ENCODE peak calls at places on chromosome 21, in eight cellular contexts. One of them, this sample, is unnamed.

GRCh38 chr21:31398574-31398973 is 54.5 kb upstream of the TIAM1 start:
- ATAC-seq in A549: no peak
- ATAC-seq in body of pancreas: no peak
- ATAC-seq in GM12878: peak; percentile 23
- ATAC-seq in IMR-90: no peak
- ATAC-seq in right lobe of liver: no peak
- ATAC-seq in heart left ventricle: no peak
- ATAC-seq in K562: no peak
- ATAC-seq in this sample: no peak

GRCh38 chr21:34801519-34802132 is 132.8 kb downstream of the CLIC6 start:
- ATAC-seq in A549: peak; percentile 79
- ATAC-seq in body of pancreas: no peak
- ATAC-seq in GM12878: peak; percentile 80
- ATAC-seq in IMR-90: no peak
- ATAC-seq in right lobe of liver: peak; percentile 12
- ATAC-seq in heart left ventricle: no peak
- ATAC-seq in K562: peak; percentile 72
- ATAC-seq in this sample: no peak

GRCh38 chr21:36584980-36585940 is 105.3 kb upstream of the CLDN14 start:
- ATAC-seq in A549: no peak
- ATAC-seq in body of pancreas: no peak
- ATAC-seq in GM12878: peak; percentile 35
- ATAC-seq in IMR-90: no peak
- ATAC-seq in right lobe of liver: no peak
- ATAC-seq in heart left ventricle: no peak
- ATAC-seq in K562: no peak
- ATAC-seq in this sample: no peak

GRCh38 chr21:31450971-31451370 is 106.9 kb upstream of the TIAM1 start:
- ATAC-seq in A549: no peak
- ATAC-seq in body of pancreas: no peak
- ATAC-seq in GM12878: no peak
- ATAC-seq in IMR-90: no peak
- ATAC-seq in right lobe of liver: no peak
- ATAC-seq in heart left ventricle: no peak
- ATAC-seq in K562: no peak
- ATAC-seq in this sample: no peak

GRCh38 chr21:45888361-45889009 is 93.1 kb upstream of the COL6A1 start:
- ATAC-seq in A549: no peak
- ATAC-seq in body of pancreas: no peak
- ATAC-seq in GM12878: no peak
- ATAC-seq in IMR-90: no peak
- ATAC-seq in right lobe of liver: no peak
- ATAC-seq in heart left ventricle: no peak
- ATAC-seq in K562: no peak
- ATAC-seq in this sample: no peak

GRCh38 chr21:36075171-36075570 is 5.3 kb downstream of the CBR1 start:
- ATAC-seq in A549: no peak
- ATAC-seq in body of pancreas: no peak
- ATAC-seq in GM12878: no peak
- ATAC-seq in IMR-90: no peak
- ATAC-seq in right lobe of liver: no peak
- ATAC-seq in heart left ventricle: peak; percentile 27
- ATAC-seq in K562: no peak
- ATAC-seq in this sample: no peak

GRCh38 chr21:35904995-35905972 is 155.0 kb downstream of the SETD4 start:
- ATAC-seq in A549: no peak
- ATAC-seq in body of pancreas: peak; percentile 27
- ATAC-seq in GM12878: no peak
- ATAC-seq in IMR-90: peak; percentile 46
- ATAC-seq in right lobe of liver: peak; percentile 63
- ATAC-seq in heart left ventricle: peak; percentile 69
- ATAC-seq in K562: peak; percentile 34
- ATAC-seq in this sample: peak; percentile 61

GRCh38 chr21:25501996-25502665 is 105.2 kb downstream of the MRPL39 start:
- ATAC-seq in A549: no peak
- ATAC-seq in body of pancreas: no peak
- ATAC-seq in GM12878: peak; percentile 78
- ATAC-seq in IMR-90: no peak
- ATAC-seq in right lobe of liver: peak; percentile 57
- ATAC-seq in heart left ventricle: peak; percentile 50
- ATAC-seq in K562: no peak
- ATAC-seq in this sample: no peak

GRCh38 chr21:25624511-25624910 is 14.5 kb upstream of the JAM2 start:
- ATAC-seq in A549: no peak
- ATAC-seq in body of pancreas: no peak
- ATAC-seq in GM12878: no peak
- ATAC-seq in IMR-90: no peak
- ATAC-seq in right lobe of liver: no peak
- ATAC-seq in heart left ventricle: no peak
- ATAC-seq in K562: no peak
- ATAC-seq in this sample: no peak

GRCh38 chr21:26391166-26391565 is 181.9 kb downstream of the CYYR1 start:
- ATAC-seq in A549: no peak
- ATAC-seq in body of pancreas: no peak
- ATAC-seq in GM12878: no peak
- ATAC-seq in IMR-90: no peak
- ATAC-seq in right lobe of liver: no peak
- ATAC-seq in heart left ventricle: no peak
- ATAC-seq in K562: no peak
- ATAC-seq in this sample: no peak

GRCh38 chr21:35107520-35107919 is 58.4 kb upstream of the RUNX1 start:
- ATAC-seq in A549: no peak
- ATAC-seq in body of pancreas: no peak
- ATAC-seq in GM12878: no peak
- ATAC-seq in IMR-90: no peak
- ATAC-seq in right lobe of liver: no peak
- ATAC-seq in heart left ventricle: no peak
- ATAC-seq in K562: no peak
- ATAC-seq in this sample: no peak

GRCh38 chr21:46551636-46552241 is 53.1 kb downstream of the S100B start:
- ATAC-seq in A549: no peak
- ATAC-seq in body of pancreas: no peak
- ATAC-seq in GM12878: no peak
- ATAC-seq in IMR-90: no peak
- ATAC-seq in right lobe of liver: peak; percentile 63
- ATAC-seq in heart left ventricle: no peak
- ATAC-seq in K562: no peak
- ATAC-seq in this sample: no peak

GRCh38 chr21:27036736-27037301 is 69.9 kb upstream of the ADAMTS5 start:
- ATAC-seq in A549: no peak
- ATAC-seq in body of pancreas: no peak
- ATAC-seq in GM12878: no peak
- ATAC-seq in IMR-90: no peak
- ATAC-seq in right lobe of liver: no peak
- ATAC-seq in heart left ventricle: peak; percentile 98
- ATAC-seq in K562: no peak
- ATAC-seq in this sample: no peak

GRCh38 chr21:38314534-38314933 is 57.7 kb downstream of the KCNJ15 start:
- ATAC-seq in A549: no peak
- ATAC-seq in body of pancreas: no peak
- ATAC-seq in GM12878: no peak
- ATAC-seq in IMR-90: no peak
- ATAC-seq in right lobe of liver: no peak
- ATAC-seq in heart left ventricle: no peak
- ATAC-seq in K562: no peak
- ATAC-seq in this sample: no peak

GRCh38 chr21:38310619-38311018 is 53.8 kb downstream of the KCNJ15 start:
- ATAC-seq in A549: no peak
- ATAC-seq in body of pancreas: no peak
- ATAC-seq in GM12878: no peak
- ATAC-seq in IMR-90: no peak
- ATAC-seq in right lobe of liver: peak; percentile 32
- ATAC-seq in heart left ventricle: no peak
- ATAC-seq in K562: no peak
- ATAC-seq in this sample: no peak

GRCh38 chr21:38311091-38311490 is 54.3 kb downstream of the KCNJ15 start:
- ATAC-seq in A549: no peak
- ATAC-seq in body of pancreas: no peak
- ATAC-seq in GM12878: no peak
- ATAC-seq in IMR-90: no peak
- ATAC-seq in right lobe of liver: no peak
- ATAC-seq in heart left ventricle: no peak
- ATAC-seq in K562: no peak
- ATAC-seq in this sample: no peak

GRCh38 chr21:38311765-38312164 is 55.0 kb downstream of the KCNJ15 start:
- ATAC-seq in A549: no peak
- ATAC-seq in body of pancreas: no peak
- ATAC-seq in GM12878: no peak
- ATAC-seq in IMR-90: no peak
- ATAC-seq in right lobe of liver: peak; percentile 20
- ATAC-seq in heart left ventricle: no peak
- ATAC-seq in K562: no peak
- ATAC-seq in this sample: no peak

GRCh38 chr21:38312822-38313221 is 56.0 kb downstream of the KCNJ15 start:
- ATAC-seq in A549: no peak
- ATAC-seq in body of pancreas: peak; percentile 62
- ATAC-seq in GM12878: no peak
- ATAC-seq in IMR-90: no peak
- ATAC-seq in right lobe of liver: peak; percentile 78
- ATAC-seq in heart left ventricle: no peak
- ATAC-seq in K562: no peak
- ATAC-seq in this sample: no peak
- H3K4me1 ChIP-seq in A549: peaks cover 44% of the 10 kb centered on the region
- H3K4me1 ChIP-seq in body of pancreas: peaks cover 14% of the 10 kb centered on the region
- H3K4me1 ChIP-seq in GM12878: no peaks in the 10 kb centered on the region
- H3K4me1 ChIP-seq in IMR-90: peaks cover 6% of the 10 kb centered on the region
- H3K4me1 ChIP-seq in right lobe of liver: peaks cover 3% of the 10 kb centered on the region
- H3K4me1 ChIP-seq in heart left ventricle: no peaks in the 10 kb centered on the region
- H3K4me1 ChIP-seq in K562: no peaks in the 10 kb centered on the region
- H3K4me1 ChIP-seq in this sample: no peaks in the 10 kb centered on the region

GRCh38 chr21:15059397-15059796 is 5.4 kb downstream of the NRIP1 start:
- ATAC-seq in A549: no peak
- ATAC-seq in body of pancreas: no peak
- ATAC-seq in GM12878: no peak
- ATAC-seq in IMR-90: no peak
- ATAC-seq in right lobe of liver: no peak
- ATAC-seq in heart left ventricle: no peak
- ATAC-seq in K562: no peak
- ATAC-seq in this sample: no peak
- TF ChIP-seq POLR2A in A549: no peak
- TF ChIP-seq POLR2A in body of pancreas: no peak
- TF ChIP-seq POLR2A in GM12878: no peak
- TF ChIP-seq POLR2A in IMR-90: no peak
- TF ChIP-seq POLR2A in right lobe of liver: no peak
- TF ChIP-seq POLR2A in heart left ventricle: no peak
- TF ChIP-seq POLR2A in K562: no peak
- TF ChIP-seq POLR2A in this sample: no peak

GRCh38 chr21:43775190-43775589 is 918 bp downstream of the CSTB start:
- ATAC-seq in A549: no peak
- ATAC-seq in body of pancreas: no peak
- ATAC-seq in GM12878: no peak
- ATAC-seq in IMR-90: no peak
- ATAC-seq in right lobe of liver: no peak
- ATAC-seq in heart left ventricle: no peak
- ATAC-seq in K562: no peak
- ATAC-seq in this sample: no peak

GRCh38 chr21:43775795-43776430 is at the start of gene CSTB:
- ATAC-seq in A549: peak; percentile 69
- ATAC-seq in body of pancreas: peak; percentile 82
- ATAC-seq in GM12878: peak; percentile 77
- ATAC-seq in IMR-90: peak; percentile 82
- ATAC-seq in right lobe of liver: peak; percentile 67
- ATAC-seq in heart left ventricle: peak; percentile 66
- ATAC-seq in K562: peak; percentile 83
- ATAC-seq in this sample: peak; percentile 84

GRCh38 chr21:43779660-43780059 is 3.6 kb upstream of the CSTB start:
- ATAC-seq in A549: no peak
- ATAC-seq in body of pancreas: no peak
- ATAC-seq in GM12878: peak; percentile 29
- ATAC-seq in IMR-90: no peak
- ATAC-seq in right lobe of liver: no peak
- ATAC-seq in heart left ventricle: no peak
- ATAC-seq in K562: no peak
- ATAC-seq in this sample: no peak

GRCh38 chr21:43778469-43779335 is 2.6 kb upstream of the CSTB start:
- ATAC-seq in A549: no peak
- ATAC-seq in body of pancreas: no peak
- ATAC-seq in GM12878: no peak
- ATAC-seq in IMR-90: no peak
- ATAC-seq in right lobe of liver: peak; percentile 1
- ATAC-seq in heart left ventricle: no peak
- ATAC-seq in K562: no peak
- ATAC-seq in this sample: no peak

GRCh38 chr21:43777953-43778352 is 1.8 kb upstream of the CSTB start:
- ATAC-seq in A549: no peak
- ATAC-seq in body of pancreas: no peak
- ATAC-seq in GM12878: no peak
- ATAC-seq in IMR-90: no peak
- ATAC-seq in right lobe of liver: no peak
- ATAC-seq in heart left ventricle: no peak
- ATAC-seq in K562: no peak
- ATAC-seq in this sample: no peak
- H3K4me1 ChIP-seq in A549: peaks cover 18% of the 10 kb centered on the region
- H3K4me1 ChIP-seq in body of pancreas: peaks cover 12% of the 10 kb centered on the region
- H3K4me1 ChIP-seq in GM12878: peaks cover 9% of the 10 kb centered on the region
- H3K4me1 ChIP-seq in IMR-90: peaks cover 3% of the 10 kb centered on the region
- H3K4me1 ChIP-seq in right lobe of liver: no peaks in the 10 kb centered on the region
- H3K4me1 ChIP-seq in heart left ventricle: peaks cover 7% of the 10 kb centered on the region
- H3K4me1 ChIP-seq in K562: peaks cover 15% of the 10 kb centered on the region
- H3K4me1 ChIP-seq in this sample: peaks cover 21% of the 10 kb centered on the region

GRCh38 chr21:32494946-32495703 is 82.6 kb downstream of the EVA1C start:
- ATAC-seq in A549: no peak
- ATAC-seq in body of pancreas: no peak
- ATAC-seq in GM12878: no peak
- ATAC-seq in IMR-90: peak; percentile 80
- ATAC-seq in right lobe of liver: no peak
- ATAC-seq in heart left ventricle: no peak
- ATAC-seq in K562: peak; percentile 53
- ATAC-seq in this sample: no peak

GRCh38 chr21:32496536-32496935 is 84.0 kb downstream of the EVA1C start:
- ATAC-seq in A549: no peak
- ATAC-seq in body of pancreas: no peak
- ATAC-seq in GM12878: no peak
- ATAC-seq in IMR-90: no peak
- ATAC-seq in right lobe of liver: no peak
- ATAC-seq in heart left ventricle: no peak
- ATAC-seq in K562: no peak
- ATAC-seq in this sample: no peak

DNA sequence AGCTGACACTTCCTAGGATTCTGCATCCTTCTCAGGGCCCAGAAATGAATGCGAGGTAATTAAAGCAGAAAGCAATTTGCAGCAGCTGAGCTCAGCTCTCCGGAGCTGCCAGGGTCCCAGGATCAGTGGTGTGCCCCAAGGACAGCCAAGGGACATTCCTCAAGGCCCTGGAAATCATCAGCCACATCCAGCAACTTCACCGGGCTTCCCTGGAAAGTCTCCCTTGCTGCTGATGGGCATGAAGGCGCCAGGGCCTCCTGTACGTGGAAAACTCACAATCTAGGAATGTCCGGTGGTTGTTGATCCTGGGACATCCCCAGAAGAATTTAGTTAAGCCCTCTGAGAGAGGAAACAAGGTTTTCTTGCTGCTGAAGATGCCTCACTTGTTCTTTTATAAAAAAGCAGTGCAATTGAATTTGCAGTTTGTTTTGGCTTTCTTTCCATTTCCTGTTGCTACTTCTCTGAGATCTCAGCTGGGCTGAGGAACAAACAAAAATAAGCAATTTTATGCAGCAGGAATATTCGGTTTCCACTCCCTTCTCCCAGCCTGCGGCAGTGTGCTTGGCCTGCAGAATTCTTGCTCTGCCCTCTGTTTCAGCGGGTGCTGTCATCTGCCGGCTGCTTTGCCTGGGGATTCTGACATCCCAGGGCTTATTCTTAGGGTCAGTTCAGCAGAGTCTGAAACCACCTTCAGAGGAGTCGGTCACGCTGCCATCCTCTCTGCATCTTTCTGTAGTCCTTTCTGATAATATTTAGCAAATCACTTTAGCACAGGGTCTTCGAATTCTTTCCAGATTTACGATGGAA is 85.9 kb downstream of the TCP10L start:
- ATAC-seq in A549: no peak
- ATAC-seq in body of pancreas: no peak
- ATAC-seq in GM12878: no peak
- ATAC-seq in IMR-90: no peak
- ATAC-seq in right lobe of liver: no peak
- ATAC-seq in heart left ventricle: peak; percentile 86
- ATAC-seq in K562: no peak
- ATAC-seq in this sample: no peak
- TF ChIP-seq POLR2A in A549: no peak
- TF ChIP-seq POLR2A in body of pancreas: no peak
- TF ChIP-seq POLR2A in GM12878: no peak
- TF ChIP-seq POLR2A in IMR-90: no peak
- TF ChIP-seq POLR2A in right lobe of liver: no peak
- TF ChIP-seq POLR2A in heart left ventricle: no peak
- TF ChIP-seq POLR2A in K562: no peak
- TF ChIP-seq POLR2A in this sample: no peak

This sample was measured in gastroesophageal sphincter.